ENCODE peak calls at places on chromosome 11, in seven cellular contexts. One of them, this sample, is unnamed.

GRCh38 chr11:8604078-8604723 is 10.2 kb upstream of the STK33 start:
- DNase-seq in heart left ventricle: peak; percentile 51
- DNase-seq in left ventricle myocardium inferior: peak; percentile 32
- DNase-seq in tibial nerve: no peak
- DNase-seq in Karpas-422: peak; percentile 85
- DNase-seq in mesenchymal stem cell: peak; percentile 100
- DNase-seq in IMR-90: peak; percentile 100
- DNase-seq in this sample: no peak

GRCh38 chr11:91164452-91164822 is 941.6 kb upstream of the CHORDC1 start:
- DNase-seq in heart left ventricle: no peak
- DNase-seq in left ventricle myocardium inferior: no peak
- DNase-seq in tibial nerve: no peak
- DNase-seq in Karpas-422: no peak
- DNase-seq in mesenchymal stem cell: peak; percentile 13
- DNase-seq in IMR-90: no peak
- DNase-seq in this sample: no peak

GRCh38 chr11:8728566-8728965 is 46.0 kb downstream of the RPL27A start:
- DNase-seq in heart left ventricle: no peak
- DNase-seq in left ventricle myocardium inferior: no peak
- DNase-seq in tibial nerve: no peak
- DNase-seq in Karpas-422: no peak
- DNase-seq in mesenchymal stem cell: peak; percentile 84
- DNase-seq in IMR-90: peak; percentile 74
- DNase-seq in this sample: no peak

GRCh38 chr11:115500547-115501503 is 3.4 kb downstream of the CADM1 start:
- DNase-seq in heart left ventricle: no peak
- DNase-seq in left ventricle myocardium inferior: no peak
- DNase-seq in tibial nerve: no peak
- DNase-seq in Karpas-422: no peak
- DNase-seq in mesenchymal stem cell: no peak
- DNase-seq in IMR-90: no peak
- DNase-seq in this sample: peak; percentile 67

GRCh38 chr11:23370580-23371275 is 510.5 kb upstream of the CCDC179 start:
- DNase-seq in heart left ventricle: no peak
- DNase-seq in left ventricle myocardium inferior: no peak
- DNase-seq in tibial nerve: no peak
- DNase-seq in Karpas-422: no peak
- DNase-seq in mesenchymal stem cell: peak; percentile 4
- DNase-seq in IMR-90: peak; percentile 10
- DNase-seq in this sample: no peak

GRCh38 chr11:73680687-73681086 is 34.3 kb downstream of the PLEKHB1 start:
- DNase-seq in heart left ventricle: no peak
- DNase-seq in left ventricle myocardium inferior: no peak
- DNase-seq in tibial nerve: no peak
- DNase-seq in Karpas-422: no peak
- DNase-seq in mesenchymal stem cell: no peak
- DNase-seq in IMR-90: peak; percentile 44
- DNase-seq in this sample: no peak

GRCh38 chr11:125201525-125202121 is 37.1 kb downstream of the PKNOX2 start:
- DNase-seq in heart left ventricle: no peak
- DNase-seq in left ventricle myocardium inferior: no peak
- DNase-seq in tibial nerve: no peak
- DNase-seq in Karpas-422: peak; percentile 9
- DNase-seq in mesenchymal stem cell: no peak
- DNase-seq in IMR-90: peak; percentile 7
- DNase-seq in this sample: no peak

GRCh38 chr11:2691991-2692841 is 7.6 kb downstream of the KCNQ1OT1 start:
- DNase-seq in heart left ventricle: no peak
- DNase-seq in left ventricle myocardium inferior: no peak
- DNase-seq in tibial nerve: no peak
- DNase-seq in Karpas-422: peak; percentile 57
- DNase-seq in mesenchymal stem cell: no peak
- DNase-seq in IMR-90: no peak
- DNase-seq in this sample: no peak

GRCh38 chr11:120337133-120337895 is 1.1 kb downstream of the ARHGEF12 start:
- DNase-seq in heart left ventricle: peak; percentile 52
- DNase-seq in left ventricle myocardium inferior: peak; percentile 45
- DNase-seq in tibial nerve: no peak
- DNase-seq in Karpas-422: peak; percentile 49
- DNase-seq in mesenchymal stem cell: peak; percentile 61
- DNase-seq in IMR-90: no peak
- DNase-seq in this sample: no peak

GRCh38 chr11:99934008-99934407 is 753.1 kb upstream of the ARHGAP42 start:
- DNase-seq in heart left ventricle: no peak
- DNase-seq in left ventricle myocardium inferior: no peak
- DNase-seq in tibial nerve: no peak
- DNase-seq in Karpas-422: no peak
- DNase-seq in mesenchymal stem cell: peak; percentile 11
- DNase-seq in IMR-90: no peak
- DNase-seq in this sample: no peak

GRCh38 chr11:16613401-16614381 is 124.8 kb upstream of the C11orf58 start:
- DNase-seq in heart left ventricle: peak; percentile 94
- DNase-seq in left ventricle myocardium inferior: peak; percentile 90
- DNase-seq in tibial nerve: peak; percentile 88
- DNase-seq in Karpas-422: peak; percentile 82
- DNase-seq in mesenchymal stem cell: peak; percentile 89
- DNase-seq in IMR-90: peak; percentile 83
- DNase-seq in this sample: peak; percentile 34

GRCh38 chr11:126410649-126411048 is 55.2 kb downstream of the ST3GAL4 start:
- DNase-seq in heart left ventricle: peak; percentile 89
- DNase-seq in left ventricle myocardium inferior: peak; percentile 80
- DNase-seq in tibial nerve: peak; percentile 57
- DNase-seq in Karpas-422: no peak
- DNase-seq in mesenchymal stem cell: no peak
- DNase-seq in IMR-90: peak; percentile 22
- DNase-seq in this sample: no peak

GRCh38 chr11:13287026-13287425 is 9.4 kb downstream of the BMAL1 start:
- DNase-seq in heart left ventricle: no peak
- DNase-seq in left ventricle myocardium inferior: no peak
- DNase-seq in tibial nerve: no peak
- DNase-seq in Karpas-422: no peak
- DNase-seq in mesenchymal stem cell: no peak
- DNase-seq in IMR-90: no peak
- DNase-seq in this sample: no peak

GRCh38 chr11:121153472-121153871 is 52.4 kb downstream of the TECTA start:
- DNase-seq in heart left ventricle: no peak
- DNase-seq in left ventricle myocardium inferior: no peak
- DNase-seq in tibial nerve: no peak
- DNase-seq in Karpas-422: no peak
- DNase-seq in mesenchymal stem cell: no peak
- DNase-seq in IMR-90: no peak
- DNase-seq in this sample: no peak

DNA sequence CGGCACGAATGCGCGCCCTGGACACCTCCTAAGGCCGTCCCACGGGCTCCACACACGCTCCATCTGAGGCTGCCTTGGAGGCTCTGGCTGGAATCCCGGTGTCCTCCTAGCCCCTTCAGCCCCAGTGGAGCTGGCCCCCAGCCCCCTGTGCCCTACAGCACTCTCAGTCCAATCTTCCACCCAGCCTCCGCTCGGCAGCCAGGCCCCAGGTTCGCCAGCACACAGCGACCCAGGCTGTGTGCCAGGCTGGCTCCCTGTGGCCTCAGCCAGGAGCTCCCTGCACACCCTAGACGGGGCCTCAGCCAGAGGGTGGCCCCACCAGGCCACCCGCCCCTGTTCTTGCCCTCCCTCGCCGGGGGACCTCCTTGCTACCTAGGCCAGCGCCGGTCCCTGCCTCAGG is 18.6 kb downstream of the MOB2 start:
- DNase-seq in heart left ventricle: no peak
- DNase-seq in left ventricle myocardium inferior: no peak
- DNase-seq in tibial nerve: no peak
- DNase-seq in Karpas-422: no peak
- DNase-seq in mesenchymal stem cell: no peak
- DNase-seq in IMR-90: no peak
- DNase-seq in this sample: no peak
- H3K27ac ChIP-seq in heart left ventricle: no peak overlapping the region
- H3K27ac ChIP-seq in left ventricle myocardium inferior: peak overlapping the region; percentile 20
- H3K27ac ChIP-seq in tibial nerve: peak overlapping the region; percentile 12
- H3K27ac ChIP-seq in Karpas-422: no peak overlapping the region
- H3K27ac ChIP-seq in mesenchymal stem cell: no peak overlapping the region
- H3K27ac ChIP-seq in IMR-90: no peak overlapping the region
- H3K27ac ChIP-seq in this sample: no peak overlapping the region

DNA sequence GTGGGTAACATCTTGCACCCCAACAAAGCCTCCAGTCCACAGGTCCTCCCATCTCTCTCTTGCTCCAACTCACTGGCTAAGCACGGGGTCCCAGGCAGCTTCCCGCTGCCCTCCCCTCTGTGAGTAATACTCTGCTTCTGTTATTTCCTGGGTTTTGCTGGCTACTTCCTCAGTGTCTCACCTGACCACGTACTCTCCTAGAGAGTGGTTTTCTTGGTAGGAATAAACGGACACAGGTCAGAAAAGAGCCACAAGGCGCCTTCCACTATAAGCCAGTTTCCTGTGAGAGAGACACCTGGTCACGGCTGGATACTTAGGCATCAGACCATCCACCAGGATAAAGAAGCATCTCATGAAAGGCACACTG is 36.0 kb downstream of the ARRB1 start:
- DNase-seq in heart left ventricle: no peak
- DNase-seq in left ventricle myocardium inferior: no peak
- DNase-seq in tibial nerve: no peak
- DNase-seq in Karpas-422: no peak
- DNase-seq in mesenchymal stem cell: no peak
- DNase-seq in IMR-90: no peak
- DNase-seq in this sample: no peak
- H3K27ac ChIP-seq in heart left ventricle: no peak overlapping the region
- H3K27ac ChIP-seq in left ventricle myocardium inferior: peak overlapping the region; percentile 93
- H3K27ac ChIP-seq in tibial nerve: no peak overlapping the region
- H3K27ac ChIP-seq in Karpas-422: no peak overlapping the region
- H3K27ac ChIP-seq in mesenchymal stem cell: no peak overlapping the region
- H3K27ac ChIP-seq in IMR-90: no peak overlapping the region
- H3K27ac ChIP-seq in this sample: peak overlapping the region; percentile 2

GRCh38 chr11:128291043-128291442 is 296.3 kb downstream of the ETS1 start:
- DNase-seq in heart left ventricle: peak; percentile 23
- DNase-seq in left ventricle myocardium inferior: no peak
- DNase-seq in tibial nerve: no peak
- DNase-seq in Karpas-422: no peak
- DNase-seq in mesenchymal stem cell: no peak
- DNase-seq in IMR-90: no peak
- DNase-seq in this sample: no peak
- H3K27ac ChIP-seq in heart left ventricle: peak overlapping the region; percentile 51
- H3K27ac ChIP-seq in left ventricle myocardium inferior: peak overlapping the region; percentile 69
- H3K27ac ChIP-seq in tibial nerve: peak overlapping the region; percentile 71
- H3K27ac ChIP-seq in Karpas-422: no peak overlapping the region
- H3K27ac ChIP-seq in mesenchymal stem cell: no peak overlapping the region
- H3K27ac ChIP-seq in IMR-90: no peak overlapping the region
- H3K27ac ChIP-seq in this sample: no peak overlapping the region

DNA sequence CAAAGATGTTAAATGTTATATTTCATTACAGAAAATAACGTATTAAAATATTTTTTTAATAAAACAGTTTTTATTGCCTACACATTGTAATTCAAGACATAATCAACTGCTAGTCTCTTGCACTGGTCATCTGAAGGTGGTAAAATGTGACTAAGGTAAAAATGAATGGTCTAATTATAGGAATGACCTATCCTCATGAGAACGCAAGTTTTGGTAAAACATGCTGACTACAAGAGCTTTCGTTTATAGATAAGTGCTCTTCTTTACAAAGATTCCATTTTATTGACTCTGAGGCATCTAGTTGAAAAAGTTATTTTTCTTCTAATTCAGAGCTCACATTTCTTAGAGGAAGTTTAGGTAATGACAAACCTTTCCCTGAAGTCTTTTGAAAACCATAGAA is 27.3 kb downstream of the LUZP2 start:
- DNase-seq in heart left ventricle: no peak
- DNase-seq in left ventricle myocardium inferior: no peak
- DNase-seq in tibial nerve: no peak
- DNase-seq in Karpas-422: no peak
- DNase-seq in mesenchymal stem cell: no peak
- DNase-seq in IMR-90: peak; percentile 20
- DNase-seq in this sample: no peak
- H3K27ac ChIP-seq in heart left ventricle: no peak overlapping the region
- H3K27ac ChIP-seq in left ventricle myocardium inferior: no peak overlapping the region
- H3K27ac ChIP-seq in tibial nerve: no peak overlapping the region
- H3K27ac ChIP-seq in Karpas-422: no peak overlapping the region
- H3K27ac ChIP-seq in mesenchymal stem cell: no peak overlapping the region
- H3K27ac ChIP-seq in IMR-90: no peak overlapping the region
- H3K27ac ChIP-seq in this sample: no peak overlapping the region

DNA sequence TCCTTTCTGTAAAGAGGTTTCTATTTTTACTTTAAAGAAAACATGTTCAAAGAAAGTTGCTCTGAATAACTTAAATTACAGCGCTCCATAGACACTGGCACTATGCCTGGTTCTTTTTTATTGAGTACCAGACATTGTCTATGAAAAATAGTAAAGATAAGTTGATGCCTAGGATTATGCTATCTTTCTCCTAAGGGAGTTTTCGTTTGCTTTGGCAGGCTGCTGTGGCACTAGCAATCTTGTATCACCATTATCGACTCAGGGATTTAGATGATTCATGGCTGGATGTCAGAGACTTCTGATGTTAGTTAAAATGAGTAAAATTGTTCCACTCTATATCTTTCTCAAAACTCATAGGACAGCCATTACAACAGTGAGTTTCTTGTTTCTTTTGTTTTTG is 20.9 kb downstream of the SLN start:
- DNase-seq in heart left ventricle: no peak
- DNase-seq in left ventricle myocardium inferior: no peak
- DNase-seq in tibial nerve: no peak
- DNase-seq in Karpas-422: no peak
- DNase-seq in mesenchymal stem cell: no peak
- DNase-seq in IMR-90: peak; percentile 36
- DNase-seq in this sample: no peak
- H3K27ac ChIP-seq in heart left ventricle: no peak overlapping the region
- H3K27ac ChIP-seq in left ventricle myocardium inferior: no peak overlapping the region
- H3K27ac ChIP-seq in tibial nerve: no peak overlapping the region
- H3K27ac ChIP-seq in Karpas-422: no peak overlapping the region
- H3K27ac ChIP-seq in mesenchymal stem cell: no peak overlapping the region
- H3K27ac ChIP-seq in IMR-90: no peak overlapping the region
- H3K27ac ChIP-seq in this sample: no peak overlapping the region

This sample was measured in substantia nigra.